ENCODE peak calls at places on chromosomes 1 and 21, in ten cellular contexts. K is activated naive CD4-positive, alpha-beta T cell treated with anti-CD3 and anti-CD28 coated beads, Interleukin-2, amount 50 U/mL, for 16 hours; Y is astrocyte of the hippocampus; B is activated T-cell treated with anti-CD3 and anti-CD28 coated beads, Interleukin-2, amount 50 U/mL, for 72 hours; V is stimulated activated CD8-positive, alpha-beta memory T cell treated with anti-CD3 and anti-CD28 coated beads, Interleukin-7, amount 100 ng/mL, for 24 hours; L is anterior cingulate cortex; Q is GM04503; J is astrocyte of the spinal cord; G is heart left ventricle; C is cardiac fibroblast. P is an unnamed sample.

GRCh38 chr1:115138973-115139372 is 49.7 kb upstream of the TSPAN2 start:
- DNase-seq in C (peak), G (peak), J (peak), V (peak), Q (no peak), B (peak), K (peak), Y (peak), L (peak), P (peak)

GRCh38 chr1:53172751-53173498 is 23.7 kb upstream of the CPT2 start:
- DNase-seq in K (no peak), Y (peak), J (no peak), V (no peak), B (no peak), G (no peak), C (peak), Q (peak), L (no peak), P (peak)

GRCh38 chr1:116486424-116486823 is 84.4 kb downstream of the CD58 start:
- DNase-seq in Q (peak), Y (no peak), L (no peak), V (no peak), K (no peak), B (no peak), G (no peak), C (peak), J (peak), P (no peak)

GRCh38 chr1:225651872-225652725 is 824 bp downstream of the ENAH start:
- DNase-seq in B (no peak), Y (peak), C (peak), V (no peak), J (peak), G (peak), Q (no peak), L (peak), K (peak), P (peak)

GRCh38 chr1:217090073-217090911 is 367.1 kb upstream of the ESRRG start:
- DNase-seq in K (no peak), V (no peak), G (no peak), J (no peak), Q (no peak), Y (peak), C (no peak), L (peak), B (no peak), P (no peak)

GRCh38 chr1:228921473-228921872 is 186.2 kb downstream of the RHOU start:
- DNase-seq in G (no peak), K (no peak), L (no peak), Q (no peak), B (no peak), V (no peak), C (no peak), J (no peak), Y (no peak), P (no peak)

GRCh38 chr1:247415423-247416361 is at the start of gene NLRP3:
- DNase-seq in Q (no peak), K (peak), C (no peak), Y (peak), J (no peak), V (no peak), G (peak), B (peak), L (no peak), P (peak)

GRCh38 chr1:3403388-3404179 is 50.9 kb upstream of the ARHGEF16 start:
- DNase-seq in Y (no peak), C (no peak), L (no peak), K (no peak), J (no peak), B (no peak), Q (no peak), G (no peak), V (no peak), P (no peak)

GRCh38 chr21:44438531-44439210 is 16.6 kb upstream of the LRRC3 start:
- DNase-seq in L (peak), C (no peak), V (no peak), Q (no peak), B (no peak), K (peak), Y (no peak), J (no peak), G (peak), P (no peak)

GRCh38 chr1:101150676-101151075 is 86.1 kb upstream of the S1PR1 start:
- DNase-seq in G (no peak), L (no peak), K (no peak), Q (no peak), Y (peak), J (no peak), B (no peak), C (no peak), V (no peak), P (no peak)

GRCh38 chr21:34076835-34077234 is 3.5 kb downstream of the MRPS6 start:
- DNase-seq in B (no peak), Q (no peak), V (no peak), Y (no peak), J (no peak), C (no peak), L (no peak), G (no peak), K (no peak), P (no peak)

GRCh38 chr1:53585116-53585515 is 125.9 kb downstream of the DMRTB1 start:
- DNase-seq in L (no peak), Y (no peak), J (peak), G (no peak), Q (no peak), V (no peak), B (peak), C (peak), K (no peak), P (no peak)

GRCh38 chr1:108583757-108584156 is 23.9 kb downstream of the EEIG2 start:
- DNase-seq in B (no peak), J (no peak), V (no peak), C (peak), K (no peak), L (no peak), Q (no peak), Y (no peak), G (no peak), P (no peak)